ENCODE peak calls at places on chromosomes 5 and 9, in nine cellular contexts. One of them, this sample, is unnamed.

GRCh38 chr5:178642351-178642909 is 15.6 kb upstream of the CLK4 start:
- DNase-seq in HuH-7: no peak
- DNase-seq in tibial artery: no peak
- DNase-seq in glutamatergic neuron: no peak
- DNase-seq in NCI-H82: no peak
- DNase-seq in NCI-H510A: no peak
- DNase-seq in GF-D8: no peak
- DNase-seq in EH: peak
- DNase-seq in RCC 7860: peak
- DNase-seq in this sample: peak

GRCh38 chr5:14306415-14306814 is 163.3 kb downstream of the TRIO start:
- DNase-seq in HuH-7: no peak
- DNase-seq in tibial artery: no peak
- DNase-seq in glutamatergic neuron: no peak
- DNase-seq in NCI-H82: no peak
- DNase-seq in NCI-H510A: no peak
- DNase-seq in GF-D8: no peak
- DNase-seq in EH: peak
- DNase-seq in RCC 7860: no peak
- DNase-seq in this sample: no peak

GRCh38 chr5:156359452-156359851 is 32.5 kb downstream of the SGCD start:
- DNase-seq in HuH-7: no peak
- DNase-seq in tibial artery: no peak
- DNase-seq in glutamatergic neuron: no peak
- DNase-seq in NCI-H82: peak
- DNase-seq in NCI-H510A: no peak
- DNase-seq in GF-D8: no peak
- DNase-seq in EH: peak
- DNase-seq in RCC 7860: no peak
- DNase-seq in this sample: peak

GRCh38 chr5:36175043-36175442 is 23.1 kb downstream of the SKP2 start:
- DNase-seq in HuH-7: no peak
- DNase-seq in tibial artery: no peak
- DNase-seq in glutamatergic neuron: no peak
- DNase-seq in NCI-H82: no peak
- DNase-seq in NCI-H510A: no peak
- DNase-seq in GF-D8: no peak
- DNase-seq in EH: no peak
- DNase-seq in RCC 7860: no peak
- DNase-seq in this sample: no peak

GRCh38 chr9:91800473-91800872 is 149.6 kb downstream of the ROR2 start:
- DNase-seq in HuH-7: no peak
- DNase-seq in tibial artery: no peak
- DNase-seq in glutamatergic neuron: no peak
- DNase-seq in NCI-H82: no peak
- DNase-seq in NCI-H510A: no peak
- DNase-seq in GF-D8: no peak
- DNase-seq in EH: no peak
- DNase-seq in RCC 7860: no peak
- DNase-seq in this sample: no peak

GRCh38 chr5:78659114-78659513 is 10.5 kb upstream of the LHFPL2 start:
- DNase-seq in HuH-7: no peak
- DNase-seq in tibial artery: no peak
- DNase-seq in glutamatergic neuron: no peak
- DNase-seq in NCI-H82: no peak
- DNase-seq in NCI-H510A: no peak
- DNase-seq in GF-D8: no peak
- DNase-seq in EH: no peak
- DNase-seq in RCC 7860: no peak
- DNase-seq in this sample: no peak

GRCh38 chr5:72378636-72379289 is 58.6 kb downstream of the PTCD2 start:
- DNase-seq in HuH-7: no peak
- DNase-seq in tibial artery: peak
- DNase-seq in glutamatergic neuron: no peak
- DNase-seq in NCI-H82: peak
- DNase-seq in NCI-H510A: no peak
- DNase-seq in GF-D8: no peak
- DNase-seq in EH: peak
- DNase-seq in RCC 7860: peak
- DNase-seq in this sample: no peak

GRCh38 chr9:89679581-89679980 is 74.8 kb downstream of the GADD45G start:
- DNase-seq in HuH-7: no peak
- DNase-seq in tibial artery: no peak
- DNase-seq in glutamatergic neuron: no peak
- DNase-seq in NCI-H82: no peak
- DNase-seq in NCI-H510A: no peak
- DNase-seq in GF-D8: no peak
- DNase-seq in EH: no peak
- DNase-seq in RCC 7860: no peak
- DNase-seq in this sample: no peak

GRCh38 chr9:107710988-107711387 is 221.4 kb upstream of the KLF4 start:
- DNase-seq in HuH-7: no peak
- DNase-seq in tibial artery: no peak
- DNase-seq in glutamatergic neuron: no peak
- DNase-seq in NCI-H82: no peak
- DNase-seq in NCI-H510A: no peak
- DNase-seq in GF-D8: no peak
- DNase-seq in EH: no peak
- DNase-seq in RCC 7860: no peak
- DNase-seq in this sample: no peak

GRCh38 chr5:33118761-33119415 is 321.9 kb upstream of the TARS1 start:
- DNase-seq in HuH-7: no peak
- DNase-seq in tibial artery: no peak
- DNase-seq in glutamatergic neuron: no peak
- DNase-seq in NCI-H82: no peak
- DNase-seq in NCI-H510A: no peak
- DNase-seq in GF-D8: no peak
- DNase-seq in EH: peak
- DNase-seq in RCC 7860: no peak
- DNase-seq in this sample: no peak

GRCh38 chr9:12554636-12555035 is 138.5 kb upstream of the TYRP1 start:
- DNase-seq in HuH-7: no peak
- DNase-seq in tibial artery: no peak
- DNase-seq in glutamatergic neuron: peak
- DNase-seq in NCI-H82: peak
- DNase-seq in NCI-H510A: no peak
- DNase-seq in GF-D8: no peak
- DNase-seq in EH: no peak
- DNase-seq in RCC 7860: peak
- DNase-seq in this sample: no peak

GRCh38 chr9:81227507-81228245 is 461.7 kb downstream of the TLE1 start:
- DNase-seq in HuH-7: no peak
- DNase-seq in tibial artery: no peak
- DNase-seq in glutamatergic neuron: no peak
- DNase-seq in NCI-H82: no peak
- DNase-seq in NCI-H510A: no peak
- DNase-seq in GF-D8: no peak
- DNase-seq in EH: no peak
- DNase-seq in RCC 7860: no peak
- DNase-seq in this sample: no peak

GRCh38 chr9:119523508-119523907 is 154.3 kb upstream of the BRINP1 start:
- DNase-seq in HuH-7: no peak
- DNase-seq in tibial artery: no peak
- DNase-seq in glutamatergic neuron: no peak
- DNase-seq in NCI-H82: no peak
- DNase-seq in NCI-H510A: no peak
- DNase-seq in GF-D8: no peak
- DNase-seq in EH: no peak
- DNase-seq in RCC 7860: no peak
- DNase-seq in this sample: no peak

GRCh38 chr9:78150983-78151356 is 84.9 kb upstream of the CEP78 start:
- DNase-seq in HuH-7: no peak
- DNase-seq in tibial artery: no peak
- DNase-seq in glutamatergic neuron: no peak
- DNase-seq in NCI-H82: no peak
- DNase-seq in NCI-H510A: no peak
- DNase-seq in GF-D8: no peak
- DNase-seq in EH: no peak
- DNase-seq in RCC 7860: no peak
- DNase-seq in this sample: no peak

GRCh38 chr9:17060450-17060849 is 74.4 kb upstream of the CNTLN start:
- DNase-seq in HuH-7: no peak
- DNase-seq in tibial artery: no peak
- DNase-seq in glutamatergic neuron: no peak
- DNase-seq in NCI-H82: no peak
- DNase-seq in NCI-H510A: no peak
- DNase-seq in GF-D8: no peak
- DNase-seq in EH: no peak
- DNase-seq in RCC 7860: no peak
- DNase-seq in this sample: no peak

GRCh38 chr5:149063017-149063687 is at the start of gene SH3TC2:
- DNase-seq in HuH-7: peak
- DNase-seq in tibial artery: no peak
- DNase-seq in glutamatergic neuron: peak
- DNase-seq in NCI-H82: no peak
- DNase-seq in NCI-H510A: no peak
- DNase-seq in GF-D8: no peak
- DNase-seq in EH: peak
- DNase-seq in RCC 7860: no peak
- DNase-seq in this sample: no peak

GRCh38 chr9:124285903-124286291 is 28.1 kb downstream of the NEK6 start:
- DNase-seq in HuH-7: no peak
- DNase-seq in tibial artery: peak
- DNase-seq in glutamatergic neuron: no peak
- DNase-seq in NCI-H82: no peak
- DNase-seq in NCI-H510A: no peak
- DNase-seq in GF-D8: peak
- DNase-seq in EH: peak
- DNase-seq in RCC 7860: peak
- DNase-seq in this sample: peak